ENCODE peak calls at places on chromosomes 6 and 20, in eight cellular contexts. K, O, U, I, A, L, T and M are unnamed samples.

GRCh38 chr6:51277471-51277870 is 458.8 kb downstream of the TFAP2B start:
- DNase-seq in T (no peak), A (no peak), K (no peak), L (no peak), U (no peak), O (no peak), I (no peak), M (no peak)

GRCh38 chr6:143896096-143896880 is 32.0 kb downstream of the ZC2HC1B start:
- DNase-seq in L (no peak), K (no peak), O (no peak), T (no peak), A (no peak), U (peak), I (no peak), M (no peak)

GRCh38 chr6:102619585-102619984 is 1226.1 kb downstream of the GRIK2 start:
- DNase-seq in K (no peak), O (peak), I (peak), A (no peak), U (no peak), L (no peak), T (no peak), M (no peak)

GRCh38 chr6:164455835-164456234 is 853.6 kb downstream of the C6orf118 start:
- DNase-seq in O (no peak), A (no peak), I (no peak), L (no peak), U (no peak), T (no peak), K (no peak), M (no peak)

GRCh38 chr20:20956586-20956985 is 149.6 kb downstream of the LINC00237 start:
- DNase-seq in A (no peak), L (no peak), O (no peak), T (no peak), U (no peak), I (no peak), K (no peak), M (no peak)

GRCh38 chr6:24448828-24449525 is 40.4 kb downstream of the GPLD1 start:
- DNase-seq in O (no peak), L (no peak), U (no peak), A (no peak), T (no peak), I (no peak), K (no peak), M (no peak)

GRCh38 chr6:166369741-166370140 is 13.0 kb downstream of the MPC1 start:
- DNase-seq in I (no peak), K (no peak), T (no peak), A (no peak), U (no peak), L (no peak), O (no peak), M (no peak)

GRCh38 chr6:136326038-136326561 is 36.5 kb upstream of the BCLAF1 start:
- DNase-seq in A (no peak), L (no peak), K (no peak), T (peak), O (peak), U (no peak), I (peak), M (no peak)

GRCh38 chr6:109793793-109794192 is 102.7 kb downstream of the FIG4 start:
- DNase-seq in U (peak), I (peak), L (no peak), T (peak), A (no peak), K (no peak), O (peak), M (no peak)

GRCh38 chr20:51797357-51798025 is 4.8 kb downstream of the SALL4 start:
- DNase-seq in L (no peak), K (no peak), U (no peak), O (no peak), I (peak), A (peak), T (peak), M (no peak)

GRCh38 chr6:11609324-11610071 is 71.9 kb downstream of the TMEM170B start:
- DNase-seq in U (no peak), O (peak), I (peak), A (no peak), L (no peak), T (peak), K (no peak), M (no peak)

GRCh38 chr6:5989141-5989723 is 17.5 kb downstream of the NRN1 start:
- DNase-seq in L (no peak), T (no peak), I (no peak), K (no peak), O (peak), U (no peak), A (no peak), M (no peak)

GRCh38 chr6:113194090-113194489 is 663.1 kb upstream of the MARCKS start:
- DNase-seq in A (no peak), I (no peak), O (no peak), L (no peak), U (no peak), T (no peak), K (no peak), M (no peak)

GRCh38 chr6:133106934-133107333 is 134.2 kb upstream of the EYA4 start:
- DNase-seq in U (no peak), I (no peak), L (no peak), T (no peak), K (no peak), O (no peak), A (no peak), M (no peak)

GRCh38 chr20:689348-689747 is 13.7 kb upstream of the SCRT2 start:
- DNase-seq in K (no peak), T (no peak), U (no peak), L (no peak), O (no peak), A (no peak), I (no peak), M (no peak)

GRCh38 chr6:6694825-6695710 is 106.5 kb downstream of the LY86 start:
- DNase-seq in K (no peak), U (peak), A (no peak), L (no peak), O (peak), T (no peak), I (no peak), M (peak)

GRCh38 chr6:36133912-36134311 is 3.6 kb downstream of the MAPK13 start:
- DNase-seq in U (no peak), K (no peak), A (no peak), O (no peak), I (no peak), T (no peak), L (no peak), M (no peak)

GRCh38 chr20:50554694-50555579 is 44.8 kb downstream of the PTPN1 start:
- DNase-seq in K (no peak), L (no peak), T (no peak), U (no peak), O (no peak), I (no peak), A (no peak), M (no peak)

GRCh38 chr6:69064226-69064625 is 429.1 kb downstream of the ADGRB3 start:
- DNase-seq in O (no peak), I (no peak), L (no peak), T (no peak), U (no peak), K (no peak), A (no peak), M (no peak)

GRCh38 chr6:5930143-5930770 is 76.5 kb downstream of the NRN1 start:
- DNase-seq in U (no peak), A (no peak), I (no peak), L (no peak), T (no peak), O (no peak), K (no peak), M (no peak)

GRCh38 chr6:154482858-154483257 is 27.6 kb downstream of the CNKSR3 start:
- DNase-seq in A (no peak), I (no peak), O (peak), L (no peak), T (no peak), U (no peak), K (no peak), M (no peak)

GRCh38 chr6:153065222-153065621 is 62.7 kb upstream of the MTRF1L start:
- DNase-seq in I (no peak), U (no peak), T (no peak), L (no peak), K (no peak), O (no peak), A (no peak), M (no peak)

GRCh38 chr6:21305827-21306469 is 287.6 kb upstream of the SOX4 start:
- DNase-seq in L (no peak), K (no peak), I (peak), U (no peak), A (no peak), T (peak), O (peak), M (no peak)

GRCh38 chr6:27076116-27076515 is 171.4 kb upstream of the PRSS16 start:
- DNase-seq in A (no peak), K (no peak), T (no peak), O (no peak), L (no peak), U (no peak), I (no peak), M (no peak)

GRCh38 chr6:43849844-43850243 is 79.8 kb downstream of the VEGFA start:
- DNase-seq in K (no peak), O (no peak), L (no peak), U (no peak), T (no peak), I (peak), A (no peak), M (no peak)

GRCh38 chr6:26743157-26743821 is 83.7 kb upstream of the ZNF322 start:
- DNase-seq in K (no peak), O (peak), L (no peak), I (peak), A (peak), T (peak), U (no peak), M (no peak)

GRCh38 chr6:148520109-148520841 is 177.6 kb downstream of the SASH1 start:
- DNase-seq in L (peak), A (no peak), I (no peak), K (peak), U (no peak), T (no peak), O (no peak), M (no peak)

GRCh38 chr6:8029243-8029870 is 34.8 kb downstream of the BLOC1S5 start:
- DNase-seq in U (no peak), K (no peak), I (peak), L (no peak), A (no peak), O (no peak), T (peak), M (no peak)

DNA sequence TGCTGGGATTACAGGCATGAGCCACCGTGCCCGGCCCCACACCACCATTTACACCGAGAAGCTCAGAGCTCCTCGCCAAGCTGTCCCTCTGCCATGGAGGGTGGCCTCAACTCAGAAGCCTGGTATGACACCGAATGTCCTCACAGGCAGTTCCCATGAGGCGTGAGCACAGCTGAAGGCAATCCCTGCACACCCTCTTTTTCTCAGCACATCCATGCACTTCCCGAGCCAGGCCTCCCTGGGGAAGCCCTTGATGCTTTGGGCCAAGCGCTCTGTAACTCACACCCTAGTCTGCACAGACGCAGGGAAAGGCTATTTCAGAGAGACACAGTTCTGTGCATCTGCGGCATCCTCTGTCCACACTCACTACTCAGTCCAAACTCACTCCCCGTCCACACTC is 18.4 kb downstream of the THBS2 start:
- DNase-seq in K (no peak), U (no peak), L (no peak), T (no peak), A (no peak), I (no peak), O (no peak), M (peak)
- TF ChIP-seq CTCF in K (no peak), U (no peak), L (no peak), T (no peak), A (no peak), I (no peak), O (no peak), M (no peak)

GRCh38 chr6:31473244-31473643 is 24.7 kb upstream of the MICB start:
- DNase-seq in U (no peak), K (no peak), L (no peak), O (no peak), A (no peak), I (no peak), T (no peak), M (no peak)

GRCh38 chr6:31472259-31472658 is 25.7 kb upstream of the MICB start:
- DNase-seq in O (no peak), T (no peak), K (no peak), I (no peak), U (no peak), L (no peak), A (no peak), M (no peak)

GRCh38 chr6:31473780-31474725 is 23.9 kb upstream of the MICB start:
- DNase-seq in I (peak), T (peak), K (no peak), O (peak), L (no peak), A (no peak), U (no peak), M (no peak)

GRCh38 chr6:31476515-31477139 is 21.3 kb upstream of the MICB start:
- DNase-seq in T (no peak), A (no peak), I (no peak), O (no peak), L (no peak), K (no peak), U (no peak), M (no peak)

DNA sequence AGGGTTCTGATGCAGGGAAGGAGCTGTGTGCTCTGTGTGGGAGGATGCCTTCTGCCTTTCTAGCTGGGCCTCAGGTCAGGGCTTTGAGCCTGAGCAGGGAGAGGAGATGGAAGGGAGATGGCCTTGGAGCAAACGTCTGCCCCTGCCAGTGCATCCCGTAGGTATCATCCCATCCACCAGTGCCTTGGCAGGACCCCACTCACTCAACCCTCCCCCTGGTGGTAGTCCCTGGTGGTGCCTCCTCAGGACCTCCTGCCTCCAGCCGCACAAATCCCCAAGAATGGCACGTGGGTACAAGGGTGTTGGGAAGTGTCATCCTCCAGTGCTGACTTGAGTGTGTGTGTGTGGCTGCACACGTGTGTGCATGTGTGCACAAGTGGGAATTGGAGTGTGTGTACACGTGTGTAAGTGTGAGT is 23.1 kb upstream of the MICB start:
- DNase-seq in O (no peak), K (no peak), A (peak), I (no peak), U (no peak), T (no peak), L (no peak), M (no peak)
- TF ChIP-seq CTCF in O (peak), K (peak), A (peak), I (peak), U (no peak), T (no peak), L (peak), M (no peak)

GRCh38 chr6:117317261-117317660 is 51.9 kb downstream of the VGLL2 start:
- DNase-seq in L (peak), A (no peak), T (peak), U (no peak), I (peak), O (peak), K (no peak), M (no peak)
- TF ChIP-seq CTCF in L (peak), A (peak), T (peak), U (no peak), I (peak), O (peak), K (peak), M (no peak)

GRCh38 chr6:150150821-150151646 is 8.2 kb downstream of the PPP1R14C start:
- DNase-seq in I (no peak), K (no peak), U (no peak), T (no peak), A (no peak), L (no peak), O (no peak), M (no peak)
- TF ChIP-seq CTCF in I (no peak), K (no peak), U (no peak), T (no peak), A (no peak), L (no peak), O (no peak), M (no peak)

DNA sequence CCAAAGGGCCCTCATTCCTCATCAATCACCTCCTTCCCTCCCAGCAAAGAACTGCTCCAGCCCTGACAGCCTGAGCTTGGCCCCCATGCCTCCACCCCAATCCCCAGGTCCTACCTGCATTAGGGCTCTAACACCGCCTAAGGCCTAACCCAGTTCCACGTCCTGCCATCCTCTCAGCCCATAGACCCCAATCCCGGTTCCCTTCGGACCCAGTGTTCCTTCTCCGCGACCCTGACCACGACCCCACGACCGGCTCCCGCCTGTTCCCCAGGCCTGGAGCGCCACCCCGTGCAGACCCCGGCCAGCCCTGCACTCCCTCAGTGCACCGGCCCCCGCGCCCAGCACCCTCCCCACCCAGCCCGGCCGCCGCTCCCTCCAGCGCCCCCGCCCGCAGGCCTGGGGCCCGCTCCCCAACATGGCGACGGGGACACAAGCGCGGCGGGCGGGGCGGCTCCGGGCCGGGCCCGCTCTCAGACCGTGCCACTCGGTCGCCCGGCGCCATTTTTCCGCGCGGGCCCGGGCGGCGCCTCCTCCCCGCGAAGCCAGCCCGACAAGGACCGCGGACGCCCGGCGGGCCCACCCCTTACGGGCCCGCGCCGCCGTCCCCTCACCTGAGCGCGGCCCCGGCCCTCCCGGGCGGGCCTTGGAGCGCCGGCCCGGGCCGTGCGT is 456 bp downstream of the NCOA6 start:
- DNase-seq in K (peak), U (peak), T (peak), I (peak), L (peak), O (peak), A (peak), M (no peak)
- TF ChIP-seq CTCF in K (no peak), U (no peak), T (no peak), I (no peak), L (no peak), O (no peak), A (no peak), M (no peak)

GRCh38 chr6:42512498-42513042 is 51.3 kb upstream of the UBR2 start:
- DNase-seq in K (no peak), O (no peak), I (no peak), T (no peak), L (no peak), A (no peak), U (no peak), M (no peak)

GRCh38 chr6:42507901-42508300 is 55.9 kb upstream of the UBR2 start:
- DNase-seq in O (peak), U (no peak), T (no peak), K (no peak), A (no peak), L (no peak), I (no peak), M (no peak)

GRCh38 chr6:42509765-42510164 is 54.1 kb upstream of the UBR2 start:
- DNase-seq in A (no peak), O (no peak), I (no peak), U (no peak), L (peak), T (no peak), K (peak), M (no peak)

GRCh38 chr6:42511803-42512422 is 51.9 kb upstream of the UBR2 start:
- DNase-seq in I (no peak), T (peak), U (no peak), L (no peak), O (peak), A (no peak), K (no peak), M (no peak)

DNA sequence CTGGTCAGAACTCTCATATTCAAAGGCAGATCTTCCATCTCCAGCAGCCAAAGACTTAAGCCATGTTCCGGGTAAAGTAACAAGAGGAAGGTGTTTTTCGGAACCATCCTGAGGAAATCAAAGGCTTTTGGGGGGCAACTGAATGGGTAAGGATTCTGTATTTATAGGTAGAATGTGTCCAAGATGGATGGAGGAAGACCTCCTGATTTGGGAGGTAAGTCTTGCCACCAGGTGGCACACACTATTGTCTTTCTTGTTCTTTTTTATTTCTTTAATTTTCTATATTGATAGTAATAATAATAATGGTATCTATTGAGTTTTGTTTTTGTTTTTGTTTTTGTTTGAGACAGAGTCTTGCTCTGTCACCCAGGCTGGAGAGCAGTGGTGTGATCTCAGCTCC is 53.0 kb upstream of the UBR2 start:
- DNase-seq in U (no peak), K (no peak), T (no peak), I (no peak), L (no peak), O (no peak), A (no peak), M (no peak)
- TF ChIP-seq CTCF in U (no peak), K (peak), T (no peak), I (peak), L (peak), O (peak), A (no peak), M (no peak)